ENCODE peak calls at places on chromosomes 6 and 20, in seven cellular contexts. A is SK-N-SH, T is GM23248, W is NCI-H1092 treated with DMSO at 0.1 percent for 48 hours, L is HuH-7, O is cardiac fibroblast, E is neural crest cell. I is an unnamed sample.

GRCh38 chr6:83057705-83058321 is 7.8 kb downstream of the UBE3D start:
- DNase-seq in W (peak), T (peak), A (peak), O (peak), L (peak), E (peak), I (peak)

GRCh38 chr6:119566546-119567263 is 217.1 kb upstream of the MAN1A1 start:
- DNase-seq in L (no peak), O (no peak), T (no peak), E (no peak), A (no peak), W (no peak), I (no peak)

GRCh38 chr6:70415660-70416059 is 2.4 kb downstream of the FAM135A start:
- DNase-seq in A (no peak), W (no peak), O (no peak), E (no peak), L (no peak), T (peak), I (no peak)

GRCh38 chr6:129753422-129753821 is 43.4 kb upstream of the ARHGAP18 start:
- DNase-seq in A (no peak), L (no peak), E (no peak), T (peak), O (peak), W (no peak), I (no peak)

GRCh38 chr6:95099410-95099809 is 477.9 kb upstream of the MANEA start:
- DNase-seq in W (no peak), T (no peak), L (no peak), E (no peak), O (no peak), A (no peak), I (no peak)

GRCh38 chr6:133185731-133186130 is 55.4 kb upstream of the EYA4 start:
- DNase-seq in A (no peak), W (no peak), L (no peak), O (no peak), E (no peak), T (no peak), I (no peak)

GRCh38 chr6:155378284-155378683 is 64.0 kb upstream of the TFB1M start:
- DNase-seq in E (no peak), O (no peak), T (no peak), L (no peak), A (no peak), W (no peak), I (no peak)

GRCh38 chr6:16751251-16751946 is 9.9 kb downstream of the ATXN1 start:
- DNase-seq in T (peak), E (no peak), A (no peak), L (no peak), W (no peak), O (no peak), I (peak)

GRCh38 chr6:13273931-13274706 is 54.2 kb downstream of the TBC1D7 start:
- DNase-seq in A (no peak), W (no peak), L (no peak), T (no peak), E (no peak), O (no peak), I (no peak)

GRCh38 chr6:116465246-116465645 is 4.1 kb downstream of the CALHM6 start:
- DNase-seq in O (no peak), T (no peak), A (no peak), L (no peak), E (no peak), W (no peak), I (no peak)

GRCh38 chr20:20897922-20898321 is 185.5 kb upstream of the RALGAPA2 start:
- DNase-seq in T (no peak), E (no peak), A (no peak), W (no peak), O (no peak), L (no peak), I (no peak)

GRCh38 chr6:56953597-56954388 is 1.1 kb upstream of the BEND6 start:
- DNase-seq in W (no peak), E (no peak), O (no peak), T (peak), L (peak), A (peak), I (no peak)

GRCh38 chr6:153476243-153476642 is 345.2 kb upstream of the RGS17 start:
- DNase-seq in L (no peak), E (no peak), A (no peak), T (no peak), O (no peak), W (no peak), I (no peak)

GRCh38 chr6:83615025-83615999 is 93.6 kb downstream of the SNAP91 start:
- DNase-seq in T (peak), L (peak), A (peak), E (peak), W (peak), O (peak), I (peak)

GRCh38 chr6:14095444-14095843 is 22.1 kb upstream of the CD83 start:
- DNase-seq in W (no peak), O (no peak), A (no peak), L (no peak), T (no peak), E (no peak), I (no peak)

GRCh38 chr6:122770835-122771601 is 8.5 kb upstream of the FABP7 start:
- DNase-seq in T (no peak), O (no peak), E (no peak), L (no peak), A (no peak), W (no peak), I (no peak)

GRCh38 chr6:163579111-163579879 is 164.8 kb downstream of the QKI start:
- DNase-seq in T (peak), O (no peak), L (no peak), E (no peak), A (no peak), W (no peak), I (no peak)

GRCh38 chr6:89596056-89596455 is 42.5 kb downstream of the LYRM2 start:
- DNase-seq in O (no peak), W (no peak), E (no peak), L (no peak), T (no peak), A (no peak), I (no peak)

GRCh38 chr20:43949741-43950618 is 35.3 kb downstream of the TOX2 start:
- DNase-seq in T (no peak), E (no peak), L (no peak), A (peak), O (peak), W (no peak), I (no peak)

GRCh38 chr6:77177470-77177869 is 285.8 kb downstream of the HTR1B start:
- DNase-seq in W (no peak), T (no peak), L (no peak), A (no peak), E (no peak), O (no peak), I (no peak)

GRCh38 chr6:145428656-145429173 is 306.6 kb downstream of the EPM2A start:
- DNase-seq in T (peak), E (no peak), A (no peak), L (no peak), W (peak), O (no peak), I (no peak)

GRCh38 chr6:105835373-105835772 is 250.8 kb upstream of the PRDM1 start:
- DNase-seq in O (peak), T (no peak), W (no peak), E (peak), L (peak), A (no peak), I (no peak)

GRCh38 chr6:154766288-154766687 is 33.1 kb downstream of the SCAF8 start:
- DNase-seq in O (peak), L (no peak), E (no peak), W (no peak), A (no peak), T (peak), I (no peak)

GRCh38 chr6:153425536-153425935 is 294.5 kb upstream of the RGS17 start:
- DNase-seq in O (no peak), L (no peak), E (no peak), W (no peak), T (no peak), A (no peak), I (no peak)

GRCh38 chr6:77650098-77650663 is 2.7 kb upstream of the MEI4 start:
- DNase-seq in W (no peak), L (no peak), T (no peak), E (peak), O (peak), A (peak), I (peak)

GRCh38 chr6:114430534-114431124 is 87.8 kb upstream of the HS3ST5 start:
- DNase-seq in E (peak), W (no peak), T (no peak), A (no peak), O (no peak), L (no peak), I (no peak)

GRCh38 chr6:53530346-53530745 is 14.6 kb downstream of the GCLC start:
- DNase-seq in T (peak), W (no peak), L (no peak), O (peak), E (no peak), A (no peak), I (no peak)

GRCh38 chr20:48284837-48285236 is 499.6 kb upstream of the SULF2 start:
- DNase-seq in A (no peak), W (no peak), E (no peak), L (no peak), T (peak), O (peak), I (no peak)

GRCh38 chr6:148999501-148999900 is 252.7 kb downstream of the UST start:
- DNase-seq in W (no peak), A (no peak), L (no peak), E (no peak), O (peak), T (peak), I (no peak)

GRCh38 chr20:5150226-5151076 is 23.6 kb downstream of the CDS2 start:
- DNase-seq in W (no peak), A (no peak), L (no peak), T (peak), E (no peak), O (peak), I (no peak)

GRCh38 chr6:32685603-32686002 is 19.1 kb upstream of the HLA-DQB1 start:
- DNase-seq in L (no peak), W (no peak), O (no peak), A (no peak), E (no peak), T (no peak), I (no peak)

GRCh38 chr6:144778773-144779531 is 493.8 kb downstream of the UTRN start:
- DNase-seq in L (peak), E (no peak), T (no peak), O (no peak), W (no peak), A (no peak), I (peak)

GRCh38 chr6:90653750-90654149 is 66.9 kb upstream of the MAP3K7 start:
- DNase-seq in W (no peak), O (no peak), A (no peak), L (no peak), E (no peak), T (no peak), I (no peak)

I was measured in T47D.